ENCODE peak calls at places on chromosomes 1 and 21, in nine cellular contexts. Z is stimulated activated CD4-positive, alpha-beta T cell treated with anti-CD3 and anti-CD28 coated beads, Interleukin-1b, Interleukin-23, amount 100 ng/mL, for 48 hours; H is tibial artery; P is fibroblast of the aortic adventitia; J is HEK293T; W is Jurkat, Clone E6-1; O is GM23248; D is neural progenitor cell; E is effector memory CD4-positive, alpha-beta T cell. U is an unnamed sample.

GRCh38 chr1:103106426-103107321 is 1.6 kb downstream of the COL11A1 start:
- DNase-seq in E (no peak), W (peak), H (no peak), Z (no peak), P (peak), O (peak), J (peak), D (peak), U (no peak)

GRCh38 chr21:46122241-46122671 is 24.3 kb downstream of the COL6A2 start:
- DNase-seq in J (no peak), O (peak), E (no peak), D (no peak), W (no peak), H (peak), Z (no peak), P (peak), U (peak)

GRCh38 chr1:184392779-184393522 is 6.1 kb downstream of the C1orf21 start:
- DNase-seq in Z (no peak), E (no peak), O (no peak), W (no peak), H (no peak), P (no peak), J (no peak), D (no peak), U (no peak)

GRCh38 chr1:48019714-48020315 is 22.6 kb upstream of the TRABD2B start:
- DNase-seq in D (no peak), E (no peak), H (peak), W (no peak), J (no peak), P (peak), Z (no peak), O (peak), U (no peak)

GRCh38 chr1:30754684-30755171 is 2.8 kb downstream of the LAPTM5 start:
- DNase-seq in E (peak), H (no peak), W (no peak), P (no peak), O (peak), Z (no peak), J (no peak), D (no peak), U (no peak)

GRCh38 chr1:115978292-115978941 is 2.1 kb downstream of the SLC22A15 start:
- DNase-seq in Z (no peak), P (peak), J (no peak), H (no peak), O (peak), W (no peak), E (no peak), D (no peak), U (no peak)

GRCh38 chr1:160362168-160362941 is 4.5 kb upstream of the NHLH1 start:
- DNase-seq in E (no peak), Z (no peak), H (no peak), P (peak), O (no peak), D (peak), W (no peak), J (no peak), U (no peak)

GRCh38 chr1:183218981-183219621 is 33.0 kb downstream of the LAMC2 start:
- DNase-seq in H (peak), E (no peak), J (no peak), Z (no peak), W (peak), D (peak), P (no peak), O (no peak), U (no peak)

GRCh38 chr1:26408604-26409003 is 2.0 kb upstream of the LIN28A start:
- DNase-seq in W (peak), D (peak), H (peak), P (peak), E (peak), J (peak), O (peak), Z (peak), U (no peak)

GRCh38 chr1:11617314-11617713 is 36.9 kb downstream of the FBXO2 start:
- DNase-seq in Z (no peak), H (no peak), E (no peak), O (no peak), J (no peak), P (no peak), D (no peak), W (no peak), U (no peak)

GRCh38 chr1:64901663-64902062 is 64.7 kb downstream of the JAK1 start:
- DNase-seq in H (no peak), J (no peak), E (no peak), O (no peak), Z (no peak), W (no peak), D (no peak), P (no peak), U (no peak)

GRCh38 chr1:89085781-89086180 is 20.8 kb upstream of the GBP1 start:
- DNase-seq in D (no peak), O (no peak), E (no peak), Z (no peak), W (peak), P (peak), H (no peak), J (no peak), U (no peak)

GRCh38 chr1:200226268-200226968 is 183.4 kb downstream of the ZNF281 start:
- DNase-seq in O (peak), E (no peak), J (no peak), W (peak), D (peak), Z (peak), H (no peak), P (peak), U (no peak)

GRCh38 chr1:58986996-58987767 is 203.3 kb upstream of the JUN start:
- DNase-seq in P (peak), H (no peak), O (no peak), J (no peak), D (no peak), Z (no peak), E (no peak), W (no peak), U (no peak)

GRCh38 chr1:223338811-223339746 is 24.9 kb downstream of the SUSD4 start:
- DNase-seq in P (peak), O (peak), H (no peak), E (no peak), Z (no peak), W (no peak), D (no peak), J (no peak), U (no peak)

GRCh38 chr21:36606983-36607325 is 92.0 kb upstream of the SIM2 start:
- DNase-seq in W (no peak), P (no peak), H (no peak), J (no peak), O (no peak), E (no peak), Z (no peak), D (no peak), U (no peak)

GRCh38 chr1:42128984-42129383 is 24.2 kb upstream of the GUCA2B start:
- DNase-seq in O (no peak), P (no peak), W (no peak), E (no peak), H (no peak), J (no peak), D (no peak), Z (no peak), U (no peak)

GRCh38 chr1:170461762-170462384 is 70.1 kb upstream of the GORAB start:
- DNase-seq in H (peak), E (no peak), J (no peak), P (peak), Z (no peak), D (no peak), W (peak), O (peak), U (no peak)

GRCh38 chr1:238061967-238062613 is 171.4 kb upstream of the ZP4 start:
- DNase-seq in D (no peak), E (no peak), J (no peak), H (no peak), O (no peak), W (no peak), P (peak), Z (no peak), U (no peak)

GRCh38 chr1:17360272-17360956 is 11.6 kb upstream of the PADI6 start:
- DNase-seq in P (no peak), J (no peak), O (no peak), H (no peak), Z (no peak), E (no peak), D (no peak), W (no peak), U (no peak)

GRCh38 chr1:153880962-153881361 is 41.8 kb downstream of the GATAD2B start:
- DNase-seq in E (no peak), H (peak), J (peak), D (peak), O (peak), Z (peak), P (peak), W (peak), U (peak)

GRCh38 chr1:160404094-160404493 is 3.7 kb downstream of the VANGL2 start:
- DNase-seq in E (no peak), Z (no peak), J (no peak), O (no peak), P (no peak), H (no peak), D (no peak), W (no peak), U (no peak)

GRCh38 chr1:97277891-97278662 is 556.5 kb downstream of the PTBP2 start:
- DNase-seq in J (no peak), W (no peak), E (no peak), D (no peak), Z (no peak), O (peak), P (peak), H (no peak), U (no peak)

GRCh38 chr1:155091071-155092051 is 12.7 kb downstream of the EFNA3 start:
- DNase-seq in P (peak), H (peak), Z (peak), O (peak), D (peak), J (peak), W (peak), E (peak), U (no peak)

U was measured in RWPE2.